ENCODE peak calls at places on chromosomes 11 and 22, in seven cellular contexts. One of them, this sample, is unnamed. For H3K9me3, the result is how much of the 10 kb centered on the place peaks cover.

GRCh38 chr11:74696932-74697687 is 34.1 kb downstream of the CHRDL2 start:
- DNase-seq in spleen: peak
- DNase-seq in H9: peak
- DNase-seq in CD4-positive, alpha-beta memory T cell: no peak
- DNase-seq in stomach: peak
- DNase-seq in naive thymus-derived CD4-positive, alpha-beta T cell: no peak
- DNase-seq in MM.1S: no peak
- DNase-seq in this sample: no peak

GRCh38 chr11:70650075-70650909 is 252.0 kb downstream of the CTTN start:
- DNase-seq in spleen: no peak
- DNase-seq in H9: peak
- DNase-seq in CD4-positive, alpha-beta memory T cell: peak
- DNase-seq in stomach: peak
- DNase-seq in naive thymus-derived CD4-positive, alpha-beta T cell: no peak
- DNase-seq in MM.1S: peak
- DNase-seq in this sample: no peak

GRCh38 chr11:46338988-46339666 is 8.1 kb upstream of the DGKZ start:
- DNase-seq in spleen: no peak
- DNase-seq in H9: peak
- DNase-seq in CD4-positive, alpha-beta memory T cell: no peak
- DNase-seq in stomach: no peak
- DNase-seq in naive thymus-derived CD4-positive, alpha-beta T cell: no peak
- DNase-seq in MM.1S: no peak
- DNase-seq in this sample: no peak

GRCh38 chr11:134576286-134576685 is 164.2 kb upstream of the B3GAT1 start:
- DNase-seq in spleen: no peak
- DNase-seq in H9: no peak
- DNase-seq in CD4-positive, alpha-beta memory T cell: no peak
- DNase-seq in stomach: no peak
- DNase-seq in naive thymus-derived CD4-positive, alpha-beta T cell: no peak
- DNase-seq in MM.1S: no peak
- DNase-seq in this sample: no peak

GRCh38 chr11:68039526-68040086 is 781 bp downstream of the TCIRG1 start:
- DNase-seq in spleen: peak
- DNase-seq in H9: no peak
- DNase-seq in CD4-positive, alpha-beta memory T cell: no peak
- DNase-seq in stomach: no peak
- DNase-seq in naive thymus-derived CD4-positive, alpha-beta T cell: no peak
- DNase-seq in MM.1S: peak
- DNase-seq in this sample: no peak

GRCh38 chr11:111982532-111983186 is 42.5 kb upstream of the DLAT start:
- DNase-seq in spleen: no peak
- DNase-seq in H9: no peak
- DNase-seq in CD4-positive, alpha-beta memory T cell: no peak
- DNase-seq in stomach: no peak
- DNase-seq in naive thymus-derived CD4-positive, alpha-beta T cell: no peak
- DNase-seq in MM.1S: no peak
- DNase-seq in this sample: no peak

GRCh38 chr11:41451011-41451410 is 8.4 kb downstream of the LRRC4C start:
- DNase-seq in spleen: no peak
- DNase-seq in H9: no peak
- DNase-seq in CD4-positive, alpha-beta memory T cell: no peak
- DNase-seq in stomach: no peak
- DNase-seq in naive thymus-derived CD4-positive, alpha-beta T cell: no peak
- DNase-seq in MM.1S: no peak
- DNase-seq in this sample: no peak

GRCh38 chr22:17742528-17742902 is 31.8 kb downstream of the BID start:
- DNase-seq in spleen: peak
- DNase-seq in H9: peak
- DNase-seq in CD4-positive, alpha-beta memory T cell: peak
- DNase-seq in stomach: peak
- DNase-seq in naive thymus-derived CD4-positive, alpha-beta T cell: peak
- DNase-seq in MM.1S: peak
- DNase-seq in this sample: peak

GRCh38 chr11:43021466-43021865 is 290.3 kb upstream of the API5 start:
- DNase-seq in spleen: no peak
- DNase-seq in H9: peak
- DNase-seq in CD4-positive, alpha-beta memory T cell: no peak
- DNase-seq in stomach: no peak
- DNase-seq in naive thymus-derived CD4-positive, alpha-beta T cell: no peak
- DNase-seq in MM.1S: peak
- DNase-seq in this sample: no peak

GRCh38 chr11:76805206-76805913 is 22.2 kb downstream of the TSKU start:
- DNase-seq in spleen: peak
- DNase-seq in H9: no peak
- DNase-seq in CD4-positive, alpha-beta memory T cell: no peak
- DNase-seq in stomach: no peak
- DNase-seq in naive thymus-derived CD4-positive, alpha-beta T cell: no peak
- DNase-seq in MM.1S: no peak
- DNase-seq in this sample: no peak

GRCh38 chr11:33691051-33691864 is 9.4 kb downstream of the C11orf91 start:
- DNase-seq in spleen: no peak
- DNase-seq in H9: no peak
- DNase-seq in CD4-positive, alpha-beta memory T cell: no peak
- DNase-seq in stomach: no peak
- DNase-seq in naive thymus-derived CD4-positive, alpha-beta T cell: no peak
- DNase-seq in MM.1S: no peak
- DNase-seq in this sample: no peak

GRCh38 chr22:32590556-32590955 is 115.9 kb downstream of the FBXO7 start:
- DNase-seq in spleen: no peak
- DNase-seq in H9: no peak
- DNase-seq in CD4-positive, alpha-beta memory T cell: no peak
- DNase-seq in stomach: no peak
- DNase-seq in naive thymus-derived CD4-positive, alpha-beta T cell: no peak
- DNase-seq in MM.1S: no peak
- DNase-seq in this sample: no peak

GRCh38 chr22:21020802-21021429 is 6.0 kb downstream of the P2RX6 start:
- DNase-seq in spleen: no peak
- DNase-seq in H9: peak
- DNase-seq in CD4-positive, alpha-beta memory T cell: no peak
- DNase-seq in stomach: no peak
- DNase-seq in naive thymus-derived CD4-positive, alpha-beta T cell: no peak
- DNase-seq in MM.1S: no peak
- DNase-seq in this sample: no peak

GRCh38 chr11:55714982-55715888 is 53.2 kb downstream of the OR4C6 start:
- DNase-seq in spleen: no peak
- DNase-seq in H9: no peak
- DNase-seq in CD4-positive, alpha-beta memory T cell: no peak
- DNase-seq in stomach: no peak
- DNase-seq in naive thymus-derived CD4-positive, alpha-beta T cell: no peak
- DNase-seq in MM.1S: peak
- DNase-seq in this sample: no peak

GRCh38 chr11:46694095-46694494 is 6.3 kb downstream of the ARHGAP1 start:
- DNase-seq in spleen: no peak
- DNase-seq in H9: no peak
- DNase-seq in CD4-positive, alpha-beta memory T cell: no peak
- DNase-seq in stomach: no peak
- DNase-seq in naive thymus-derived CD4-positive, alpha-beta T cell: no peak
- DNase-seq in MM.1S: no peak
- DNase-seq in this sample: no peak

GRCh38 chr11:93169950-93170561 is 27.7 kb downstream of the SLC36A4 start:
- DNase-seq in spleen: no peak
- DNase-seq in H9: no peak
- DNase-seq in CD4-positive, alpha-beta memory T cell: no peak
- DNase-seq in stomach: no peak
- DNase-seq in naive thymus-derived CD4-positive, alpha-beta T cell: no peak
- DNase-seq in MM.1S: peak
- DNase-seq in this sample: no peak

GRCh38 chr22:19974935-19975706 is 33.5 kb upstream of the TXNRD2 start:
- DNase-seq in spleen: no peak
- DNase-seq in H9: peak
- DNase-seq in CD4-positive, alpha-beta memory T cell: no peak
- DNase-seq in stomach: no peak
- DNase-seq in naive thymus-derived CD4-positive, alpha-beta T cell: no peak
- DNase-seq in MM.1S: no peak
- DNase-seq in this sample: no peak

GRCh38 chr11:9143726-9144125 is 52.3 kb upstream of the SCUBE2 start:
- DNase-seq in spleen: no peak
- DNase-seq in H9: no peak
- DNase-seq in CD4-positive, alpha-beta memory T cell: no peak
- DNase-seq in stomach: no peak
- DNase-seq in naive thymus-derived CD4-positive, alpha-beta T cell: no peak
- DNase-seq in MM.1S: no peak
- DNase-seq in this sample: no peak

GRCh38 chr22:36528336-36528735 is 630 bp downstream of the EIF3D start:
- DNase-seq in spleen: no peak
- DNase-seq in H9: no peak
- DNase-seq in CD4-positive, alpha-beta memory T cell: no peak
- DNase-seq in stomach: no peak
- DNase-seq in naive thymus-derived CD4-positive, alpha-beta T cell: no peak
- DNase-seq in MM.1S: peak
- DNase-seq in this sample: no peak

GRCh38 chr11:97912629-97913028 is 1108.1 kb upstream of the CNTN5 start:
- DNase-seq in spleen: no peak
- DNase-seq in H9: no peak
- DNase-seq in CD4-positive, alpha-beta memory T cell: no peak
- DNase-seq in stomach: no peak
- DNase-seq in naive thymus-derived CD4-positive, alpha-beta T cell: no peak
- DNase-seq in MM.1S: no peak
- DNase-seq in this sample: no peak
- H3K9me3 ChIP-seq in spleen: under half
- H3K9me3 ChIP-seq in H9: under half
- H3K9me3 ChIP-seq in CD4-positive, alpha-beta memory T cell: under half
- H3K9me3 ChIP-seq in stomach: under half
- H3K9me3 ChIP-seq in naive thymus-derived CD4-positive, alpha-beta T cell: under half
- H3K9me3 ChIP-seq in MM.1S: under half
- H3K9me3 ChIP-seq in this sample: under half

GRCh38 chr11:3356858-3357257 is 22.1 kb downstream of the ZNF195 start:
- DNase-seq in spleen: no peak
- DNase-seq in H9: no peak
- DNase-seq in CD4-positive, alpha-beta memory T cell: no peak
- DNase-seq in stomach: no peak
- DNase-seq in naive thymus-derived CD4-positive, alpha-beta T cell: no peak
- DNase-seq in MM.1S: no peak
- DNase-seq in this sample: no peak

GRCh38 chr11:3353066-3353465 is 25.9 kb downstream of the ZNF195 start:
- DNase-seq in spleen: no peak
- DNase-seq in H9: no peak
- DNase-seq in CD4-positive, alpha-beta memory T cell: no peak
- DNase-seq in stomach: no peak
- DNase-seq in naive thymus-derived CD4-positive, alpha-beta T cell: no peak
- DNase-seq in MM.1S: no peak
- DNase-seq in this sample: no peak

GRCh38 chr11:3359092-3359824 is 19.7 kb downstream of the ZNF195 start:
- DNase-seq in spleen: no peak
- DNase-seq in H9: no peak
- DNase-seq in CD4-positive, alpha-beta memory T cell: no peak
- DNase-seq in stomach: no peak
- DNase-seq in naive thymus-derived CD4-positive, alpha-beta T cell: no peak
- DNase-seq in MM.1S: no peak
- DNase-seq in this sample: no peak

GRCh38 chr11:3357994-3358676 is 20.8 kb downstream of the ZNF195 start:
- DNase-seq in spleen: no peak
- DNase-seq in H9: no peak
- DNase-seq in CD4-positive, alpha-beta memory T cell: no peak
- DNase-seq in stomach: no peak
- DNase-seq in naive thymus-derived CD4-positive, alpha-beta T cell: no peak
- DNase-seq in MM.1S: no peak
- DNase-seq in this sample: no peak

DNA sequence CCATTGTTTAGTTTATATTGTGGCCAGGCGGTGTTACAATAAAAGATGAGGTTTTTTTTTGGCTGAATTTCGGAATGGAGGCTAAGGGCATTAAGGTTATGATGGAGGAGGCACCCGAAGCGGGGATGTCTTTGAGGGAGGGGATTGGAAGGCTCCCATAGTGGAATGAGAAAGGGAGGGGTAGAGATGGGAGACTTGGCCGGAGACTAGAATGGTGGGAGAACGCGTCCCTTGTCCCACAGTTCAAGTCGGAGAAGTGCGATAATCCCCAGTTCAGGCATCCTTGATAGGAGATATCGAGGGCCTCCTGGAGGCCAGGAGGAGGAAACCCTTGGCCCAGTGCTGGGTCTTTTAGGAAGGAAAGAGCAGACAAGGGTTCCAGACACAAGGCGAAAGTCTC is 21.6 kb downstream of the ZNF195 start:
- DNase-seq in spleen: no peak
- DNase-seq in H9: no peak
- DNase-seq in CD4-positive, alpha-beta memory T cell: no peak
- DNase-seq in stomach: no peak
- DNase-seq in naive thymus-derived CD4-positive, alpha-beta T cell: no peak
- DNase-seq in MM.1S: no peak
- DNase-seq in this sample: no peak
- H3K9me3 ChIP-seq in spleen: under half
- H3K9me3 ChIP-seq in H9: half or more
- H3K9me3 ChIP-seq in CD4-positive, alpha-beta memory T cell: half or more
- H3K9me3 ChIP-seq in stomach: half or more
- H3K9me3 ChIP-seq in naive thymus-derived CD4-positive, alpha-beta T cell: under half
- H3K9me3 ChIP-seq in MM.1S: under half
- H3K9me3 ChIP-seq in this sample: half or more

DNA sequence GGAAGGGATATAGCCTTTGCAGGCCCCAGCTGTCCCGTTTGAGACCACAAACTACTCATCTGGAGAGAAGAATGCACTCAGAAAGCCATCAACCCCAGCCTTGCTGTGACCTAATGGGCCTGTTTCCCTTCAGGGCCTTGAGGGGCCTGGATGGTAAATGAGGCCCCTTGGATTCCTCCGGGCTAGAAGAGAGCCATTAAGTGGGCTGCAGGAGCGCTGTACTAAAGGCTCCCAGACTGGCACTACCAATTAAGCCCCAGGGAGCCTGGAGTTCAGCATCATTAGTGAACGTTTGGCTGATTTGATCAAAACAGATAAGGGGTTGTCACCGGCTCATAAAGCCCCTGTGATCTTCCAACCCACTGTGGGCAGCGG is 23.0 kb downstream of the CD5 start:
- DNase-seq in spleen: no peak
- DNase-seq in H9: no peak
- DNase-seq in CD4-positive, alpha-beta memory T cell: no peak
- DNase-seq in stomach: no peak
- DNase-seq in naive thymus-derived CD4-positive, alpha-beta T cell: no peak
- DNase-seq in MM.1S: no peak
- DNase-seq in this sample: no peak
- H3K9me3 ChIP-seq in spleen: under half
- H3K9me3 ChIP-seq in H9: under half
- H3K9me3 ChIP-seq in CD4-positive, alpha-beta memory T cell: under half
- H3K9me3 ChIP-seq in stomach: under half
- H3K9me3 ChIP-seq in naive thymus-derived CD4-positive, alpha-beta T cell: under half
- H3K9me3 ChIP-seq in MM.1S: under half
- H3K9me3 ChIP-seq in this sample: under half

GRCh38 chr22:47356433-47357011 is 594.1 kb downstream of the TBC1D22A start:
- DNase-seq in spleen: peak
- DNase-seq in H9: no peak
- DNase-seq in CD4-positive, alpha-beta memory T cell: no peak
- DNase-seq in stomach: peak
- DNase-seq in naive thymus-derived CD4-positive, alpha-beta T cell: no peak
- DNase-seq in MM.1S: no peak
- DNase-seq in this sample: no peak
- H3K9me3 ChIP-seq in spleen: under half
- H3K9me3 ChIP-seq in H9: half or more
- H3K9me3 ChIP-seq in CD4-positive, alpha-beta memory T cell: under half
- H3K9me3 ChIP-seq in stomach: under half
- H3K9me3 ChIP-seq in naive thymus-derived CD4-positive, alpha-beta T cell: under half
- H3K9me3 ChIP-seq in MM.1S: under half
- H3K9me3 ChIP-seq in this sample: under half

DNA sequence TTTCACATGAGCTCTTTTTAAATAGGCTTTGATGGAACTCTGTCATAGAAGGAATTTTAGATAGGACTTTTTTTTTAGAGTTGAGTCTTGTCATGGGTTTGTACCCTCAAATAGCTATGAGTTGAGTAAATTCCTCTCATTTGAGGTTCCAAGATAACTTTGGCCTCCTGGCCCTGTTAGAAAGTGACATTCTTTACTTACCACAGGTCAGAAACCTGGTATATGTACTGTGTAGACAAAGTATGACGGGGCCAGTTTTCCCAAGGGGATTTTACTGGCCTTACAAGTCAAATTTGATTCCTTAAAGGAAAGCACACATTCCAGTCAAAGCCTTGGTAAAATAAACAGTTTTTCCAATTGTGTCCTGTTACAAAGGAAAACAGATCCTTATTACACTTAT is 729.3 kb upstream of the LUZP2 start:
- DNase-seq in spleen: no peak
- DNase-seq in H9: no peak
- DNase-seq in CD4-positive, alpha-beta memory T cell: no peak
- DNase-seq in stomach: no peak
- DNase-seq in naive thymus-derived CD4-positive, alpha-beta T cell: no peak
- DNase-seq in MM.1S: no peak
- DNase-seq in this sample: no peak
- H3K9me3 ChIP-seq in spleen: under half
- H3K9me3 ChIP-seq in H9: under half
- H3K9me3 ChIP-seq in CD4-positive, alpha-beta memory T cell: under half
- H3K9me3 ChIP-seq in stomach: under half
- H3K9me3 ChIP-seq in naive thymus-derived CD4-positive, alpha-beta T cell: under half
- H3K9me3 ChIP-seq in MM.1S: under half
- H3K9me3 ChIP-seq in this sample: under half